ENCODE peak calls at places on chromosomes 1 and 21, in seven cellular contexts. J is SK-MEL-5, K is sciatic nerve, R is globus pallidus, Z is trophoblast cell, C is neural crest cell, G is progenitor cell of endocrine pancreas. M is an unnamed sample.

GRCh38 chr21:33070921-33071877 is 1.3 kb downstream of the OLIG1 start:
- DNase-seq in J (no peak), K (no peak), R (no peak), Z (peak), C (peak), G (no peak), M (peak)

GRCh38 chr1:1665815-1666251 is 7.0 kb upstream of the CDK11B start:
- DNase-seq in J (peak), K (peak), R (no peak), Z (peak), C (peak), G (peak), M (peak)

GRCh38 chr1:216804107-216804506 is 80.9 kb upstream of the ESRRG start:
- DNase-seq in J (no peak), K (no peak), R (no peak), Z (no peak), C (no peak), G (no peak), M (no peak)

GRCh38 chr1:153774036-153774435 is 1.2 kb upstream of the SLC27A3 start:
- DNase-seq in J (no peak), K (no peak), R (no peak), Z (no peak), C (no peak), G (no peak), M (no peak)

GRCh38 chr1:8472668-8473067 is 154.8 kb downstream of the SLC45A1 start:
- DNase-seq in J (no peak), K (no peak), R (no peak), Z (no peak), C (no peak), G (no peak), M (no peak)

GRCh38 chr21:44494956-44495355 is 39.6 kb downstream of the LRRC3 start:
- DNase-seq in J (no peak), K (no peak), R (no peak), Z (no peak), C (no peak), G (no peak), M (no peak)

GRCh38 chr1:158552296-158552695 is 1.9 kb downstream of the OR6Y1 start:
- DNase-seq in J (no peak), K (no peak), R (no peak), Z (no peak), C (no peak), G (no peak), M (no peak)

GRCh38 chr1:40182956-40183710 is 21.9 kb downstream of the RLF start:
- DNase-seq in J (peak), K (no peak), R (no peak), Z (peak), C (no peak), G (no peak), M (peak)

GRCh38 chr1:165631403-165632151 is 543 bp downstream of the MGST3 start:
- DNase-seq in J (peak), K (peak), R (no peak), Z (peak), C (peak), G (peak), M (peak)

GRCh38 chr1:118989878-118990378 is 1.8 kb upstream of the TBX15 start:
- DNase-seq in J (no peak), K (no peak), R (no peak), Z (no peak), C (no peak), G (no peak), M (no peak)

GRCh38 chr1:9850442-9851162 is 26.8 kb upstream of the CLSTN1 start:
- DNase-seq in J (no peak), K (no peak), R (no peak), Z (no peak), C (no peak), G (no peak), M (no peak)

GRCh38 chr21:41170442-41170841 is 2.5 kb downstream of the BACE2 start:
- DNase-seq in J (peak), K (no peak), R (peak), Z (peak), C (peak), G (peak), M (peak)

GRCh38 chr1:36136535-36136934 is 11.5 kb upstream of the COL8A2 start:
- DNase-seq in J (no peak), K (no peak), R (no peak), Z (no peak), C (no peak), G (no peak), M (no peak)

GRCh38 chr1:33342041-33342723 is 21.3 kb upstream of the A3GALT2 start:
- DNase-seq in J (peak), K (no peak), R (peak), Z (peak), C (no peak), G (peak), M (peak)

GRCh38 chr1:170296211-170296610 is 150.5 kb downstream of the NTMT2 start:
- DNase-seq in J (peak), K (no peak), R (no peak), Z (no peak), C (no peak), G (no peak), M (no peak)

GRCh38 chr21:17585875-17586450 is 26.7 kb downstream of the BTG3 start:
- DNase-seq in J (peak), K (no peak), R (peak), Z (peak), C (no peak), G (no peak), M (peak)

GRCh38 chr1:3419415-3420204 is 34.9 kb upstream of the ARHGEF16 start:
- DNase-seq in J (no peak), K (no peak), R (no peak), Z (no peak), C (no peak), G (no peak), M (no peak)

GRCh38 chr1:160834945-160835565 is 27.6 kb downstream of the CD244 start:
- DNase-seq in J (peak), K (no peak), R (no peak), Z (peak), C (peak), G (no peak), M (peak)

GRCh38 chr1:63199666-63200065 is 122.7 kb upstream of the FOXD3 start:
- DNase-seq in J (no peak), K (no peak), R (no peak), Z (no peak), C (no peak), G (no peak), M (no peak)

M was measured in A673.